ENCODE peak calls at places on chromosomes 3 and 15, in five cellular contexts. S is OCI-LY7, X is GM04504, N is cardiac septum, H is EL. O is an unnamed sample.

GRCh38 chr3:47299396-47300318 is 16.9 kb downstream of the KLHL18 start:
- DNase-seq in N (no peak), X (no peak), S (no peak), H (no peak), O (no peak)

GRCh38 chr3:64056616-64057165 is 33.4 kb upstream of the PSMD6 start:
- DNase-seq in X (no peak), N (no peak), S (no peak), H (peak), O (peak)

GRCh38 chr15:40064231-40064894 is 25.4 kb upstream of the SRP14 start:
- DNase-seq in S (peak), H (peak), X (peak), N (no peak), O (peak)

GRCh38 chr3:47283193-47283537 is 421 bp downstream of the KLHL18 start:
- DNase-seq in N (no peak), S (peak), H (peak), X (no peak), O (no peak)

GRCh38 chr15:36901012-36901411 is 199.3 kb downstream of the MEIS2 start:
- DNase-seq in H (no peak), N (no peak), X (no peak), S (no peak), O (no peak)

GRCh38 chr3:148937477-148937876 is 53.9 kb upstream of the GYG1 start:
- DNase-seq in X (no peak), N (no peak), S (no peak), H (peak), O (no peak)

GRCh38 chr3:193168911-193169310 is 72.1 kb upstream of the PLAAT1 start:
- DNase-seq in X (no peak), S (no peak), N (no peak), H (no peak), O (no peak)

GRCh38 chr3:169325821-169326220 is 337.7 kb downstream of the MECOM start:
- DNase-seq in S (no peak), X (no peak), N (no peak), H (no peak), O (no peak)

GRCh38 chr3:177145954-177146353 is 51.3 kb downstream of the TBL1XR1 start:
- DNase-seq in X (no peak), N (no peak), H (no peak), S (peak), O (no peak)

O was measured in AG04449.